ENCODE peak calls at places on chromosomes 11 and 22, in four cellular contexts. G is fibroblast of the aortic adventitia, H is nephron progenitor cell, U is spleen. E is an unnamed sample.

GRCh38 chr11:40030867-40031266 is 1428.6 kb downstream of the LRRC4C start:
- DNase-seq in G (no peak), H (no peak), U (no peak), E (no peak)

GRCh38 chr22:39478461-39478860 is 21.6 kb downstream of the MGAT3 start:
- DNase-seq in G (no peak), H (peak; percentile 73), U (no peak), E (no peak)

GRCh38 chr11:117080370-117080769 is 17.9 kb downstream of the SIK3 start:
- DNase-seq in G (no peak), H (no peak), U (no peak), E (no peak)

GRCh38 chr11:78268516-78269410 is 80.0 kb downstream of the USP35 start:
- DNase-seq in G (peak; percentile 86), H (no peak), U (no peak), E (no peak)

GRCh38 chr11:116911981-116912734 is 74.7 kb upstream of the APOA1 start:
- DNase-seq in G (no peak), H (no peak), U (no peak), E (no peak)

GRCh38 chr11:69493931-69494821 is 12.7 kb downstream of the LINC01488 start:
- DNase-seq in G (no peak), H (no peak), U (peak; percentile 80), E (peak; percentile 69)

GRCh38 chr11:35372565-35373283 is 46.6 kb downstream of the SLC1A2 start:
- DNase-seq in G (no peak), H (no peak), U (no peak), E (no peak)

GRCh38 chr22:46769191-46769675 is 6.8 kb downstream of the TBC1D22A start:
- DNase-seq in G (no peak), H (no peak), U (peak; percentile 86), E (peak; percentile 75)

GRCh38 chr22:42461511-42461910 is 29.3 kb upstream of the NFAM1 start:
- DNase-seq in G (no peak), H (no peak), U (no peak), E (no peak)

GRCh38 chr22:50696799-50697561 is 24.4 kb downstream of the SHANK3 start:
- DNase-seq in G (no peak), H (peak; percentile 76), U (peak; percentile 70), E (peak; percentile 74)

GRCh38 chr11:4539603-4540219 is 5.3 kb upstream of the OR52M1 start:
- DNase-seq in G (peak; percentile 49), H (peak; percentile 69), U (peak; percentile 75), E (no peak)

GRCh38 chr11:134394311-134394710 is 17.7 kb downstream of the B3GAT1 start:
- DNase-seq in G (no peak), H (no peak), U (no peak), E (no peak)

GRCh38 chr11:44785856-44786606 is 59.3 kb downstream of the TSPAN18 start:
- DNase-seq in G (no peak), H (no peak), U (peak; percentile 51), E (peak; percentile 47)

GRCh38 chr11:25983280-25983679 is 348.6 kb upstream of the ANO3 start:
- DNase-seq in G (no peak), H (no peak), U (no peak), E (no peak)

GRCh38 chr11:21572210-21572609 is 620.7 kb upstream of the ANO5 start:
- DNase-seq in G (no peak), H (no peak), U (no peak), E (no peak)

GRCh38 chr11:121630041-121630440 is 177.3 kb upstream of the SORL1-AS1 start:
- DNase-seq in G (peak; percentile 87), H (no peak), U (no peak), E (no peak)

GRCh38 chr11:86803641-86804040 is 3.3 kb downstream of the PRSS23 start:
- DNase-seq in G (peak; percentile 22), H (no peak), U (no peak), E (no peak)

GRCh38 chr22:17120711-17121234 is 387 bp downstream of the TMEM121B start:
- DNase-seq in G (no peak), H (peak; percentile 56), U (no peak), E (no peak)

GRCh38 chr22:37609240-37610152 is 862 bp downstream of the GGA1 start:
- DNase-seq in G (peak; percentile 20), H (peak; percentile 42), U (no peak), E (no peak)

GRCh38 chr22:41857160-41857859 is 24.4 kb downstream of the SREBF2 start:
- DNase-seq in G (peak; percentile 61), H (peak; percentile 62), U (no peak), E (no peak)

GRCh38 chr22:11066458-11067285 is 4461.3 kb upstream of the OR11H1 start:
- DNase-seq in G (no peak), H (no peak), U (peak; percentile 80), E (no peak)

GRCh38 chr11:44684886-44685285 is 41.9 kb upstream of the TSPAN18 start:
- DNase-seq in G (no peak), H (no peak), U (peak; percentile 54), E (no peak)

GRCh38 chr11:19121646-19122045 is 4.7 kb downstream of the ZDHHC13 start:
- DNase-seq in G (peak; percentile 10), H (no peak), U (no peak), E (no peak)

GRCh38 chr11:62710001-62710345 is 2.5 kb downstream of the GNG3 start:
- DNase-seq in G (peak; percentile 53), H (no peak), U (no peak), E (no peak)

GRCh38 chr11:68843052-68843561 is 1.4 kb upstream of the CPT1A start:
- DNase-seq in G (peak; percentile 39), H (no peak), U (peak; percentile 81), E (no peak)

GRCh38 chr11:62444271-62444833 is 25.5 kb downstream of the SCGB1A1 start:
- DNase-seq in G (peak; percentile 91), H (no peak), U (peak; percentile 85), E (no peak)

GRCh38 chr11:102971766-102972165 is 16.2 kb upstream of the MMP13 start:
- DNase-seq in G (peak; percentile 76), H (no peak), U (no peak), E (no peak)

GRCh38 chr22:20035375-20036084 is 14.6 kb downstream of the TANGO2 start:
- DNase-seq in G (no peak), H (no peak), U (no peak), E (no peak)

GRCh38 chr22:41001722-41002122 is 50.5 kb downstream of the RBX1 start:
- DNase-seq in G (peak; percentile 28), H (no peak), U (no peak), E (no peak)

GRCh38 chr11:131932584-131933360 is 562.4 kb downstream of the NTM start:
- DNase-seq in G (no peak), H (no peak), U (no peak), E (no peak)

GRCh38 chr11:37503411-37504065 is 905.5 kb upstream of the RAG2 start:
- DNase-seq in G (no peak), H (no peak), U (no peak), E (no peak)

GRCh38 chr11:103779054-103779453 is 257.4 kb upstream of the DDI1 start:
- DNase-seq in G (peak; percentile 7), H (no peak), U (no peak), E (no peak)

GRCh38 chr22:49705631-49706352 is 121.9 kb downstream of the BRD1 start:
- DNase-seq in G (no peak), H (no peak), U (peak; percentile 59), E (no peak)

GRCh38 chr22:29717789-29718188 is 2.0 kb upstream of the CABP7 start:
- DNase-seq in G (no peak), H (no peak), U (no peak), E (no peak)

GRCh38 chr11:115848080-115848479 is 343.9 kb upstream of the CADM1 start:
- DNase-seq in G (no peak), H (no peak), U (no peak), E (no peak)

GRCh38 chr11:120236169-120237107 is 3.5 kb upstream of the POU2F3 start:
- DNase-seq in G (peak; percentile 11), H (no peak), U (no peak), E (no peak)

GRCh38 chr11:23932485-23932898 is 564.4 kb upstream of the LUZP2 start:
- DNase-seq in G (peak; percentile 75), H (no peak), U (no peak), E (no peak)

GRCh38 chr22:47159592-47159991 is 397.1 kb downstream of the TBC1D22A start:
- DNase-seq in G (no peak), H (no peak), U (peak; percentile 8), E (peak; percentile 27)

GRCh38 chr11:88312665-88313064 is 24.9 kb downstream of the CTSC start:
- DNase-seq in G (peak; percentile 55), H (no peak), U (no peak), E (no peak)

DNA sequence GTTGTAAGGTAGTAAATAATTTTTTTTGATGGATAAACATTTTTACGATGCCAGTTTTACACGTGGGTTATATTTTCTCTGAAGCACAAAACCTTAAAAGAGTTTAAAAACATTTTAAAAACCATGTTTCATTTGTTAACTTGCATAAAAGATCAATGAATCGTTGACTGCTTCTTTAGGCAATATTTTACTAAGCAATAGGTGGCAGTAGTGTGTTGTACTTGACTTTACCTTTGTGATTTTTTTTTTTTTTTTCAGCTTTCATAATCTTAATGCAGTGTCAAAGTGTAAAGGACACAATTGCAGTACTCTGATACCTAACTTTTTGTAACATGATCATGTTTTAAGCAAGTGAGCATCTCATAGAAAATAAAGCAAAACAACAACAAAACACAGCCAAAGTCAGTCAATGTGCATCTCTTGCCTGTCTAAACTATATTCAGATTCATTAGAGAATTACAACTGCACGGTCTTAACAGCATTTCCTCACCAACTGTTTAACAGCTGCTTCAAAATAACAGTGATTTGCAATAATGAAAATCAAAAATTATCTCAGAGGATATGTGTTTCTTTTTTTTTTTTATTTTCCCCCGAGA is 27.7 kb downstream of the DNAJC24 start:
- DNase-seq in G (peak; percentile 43), H (no peak), U (no peak), E (no peak)
- TF ChIP-seq CTCF in G (peak; percentile 67), H (peak; percentile 44), U (peak; percentile 18), E (peak; percentile 89)

GRCh38 chr11:29996016-29996415 is 20.8 kb downstream of the KCNA4 start:
- DNase-seq in G (no peak), H (no peak), U (no peak), E (no peak)
- TF ChIP-seq CTCF in G (no peak), H (no peak), U (no peak), E (no peak)

GRCh38 chr11:1765871-1766718 is 2.4 kb upstream of the CTSD start:
- DNase-seq in G (no peak), H (no peak), U (peak; percentile 76), E (peak; percentile 88)
- TF ChIP-seq CTCF in G (no peak), H (no peak), U (no peak), E (peak; percentile 35)

DNA sequence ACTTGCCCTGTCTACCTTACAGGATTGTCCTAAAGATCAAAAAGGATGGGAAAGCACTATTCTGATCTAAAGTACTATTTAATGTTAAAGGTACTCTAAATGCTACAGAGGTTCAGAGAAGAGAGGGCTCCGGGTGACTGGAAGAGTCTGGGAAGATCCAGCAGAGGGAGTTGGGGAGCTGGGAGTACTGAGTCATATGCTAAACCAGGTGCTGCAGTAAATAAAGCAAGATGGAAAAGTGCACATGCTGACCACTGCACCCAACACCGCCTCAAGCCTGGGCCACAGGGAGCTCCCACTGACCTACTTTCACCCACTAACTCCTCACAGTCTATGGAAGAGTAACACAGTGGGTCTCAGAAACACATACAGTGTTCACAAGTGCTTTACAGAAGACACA is 49.3 kb downstream of the WT1 start:
- DNase-seq in G (peak; percentile 54), H (no peak), U (no peak), E (no peak)
- TF ChIP-seq CTCF in G (peak; percentile 66), H (no peak), U (no peak), E (peak; percentile 42)

GRCh38 chr11:32870676-32871075 is 21.9 kb upstream of the QSER1 start:
- DNase-seq in G (no peak), H (peak; percentile 21), U (no peak), E (no peak)
- TF ChIP-seq CTCF in G (peak; percentile 19), H (peak; percentile 18), U (no peak), E (peak; percentile 50)

E was measured in chondrocyte.